ENCODE peak calls at places on chromosomes 3 and 15, in seven cellular contexts. D, O, Q, E, W, T and B are unnamed samples.

GRCh38 chr3:110106805-110107204 is 769.5 kb upstream of the DPPA4 start:
- DNase-seq in D (peak; percentile 66), O (no peak), Q (no peak), E (no peak), W (no peak), T (no peak), B (no peak)

GRCh38 chr3:96538186-96538585 is 276.2 kb upstream of the EPHA6 start:
- DNase-seq in D (no peak), O (no peak), Q (no peak), E (no peak), W (no peak), T (no peak), B (no peak)

GRCh38 chr3:197372076-197372661 is 73.8 kb upstream of the DLG1 start:
- DNase-seq in D (peak; percentile 87), O (no peak), Q (peak; percentile 80), E (no peak), W (peak; percentile 76), T (no peak), B (peak; percentile 98)

GRCh38 chr3:37097776-37098175 is 76.6 kb downstream of the LRRFIP2 start:
- DNase-seq in D (no peak), O (no peak), Q (no peak), E (no peak), W (no peak), T (no peak), B (no peak)

GRCh38 chr15:75677601-75678323 is 30.1 kb downstream of the SNX33 start:
- DNase-seq in D (no peak), O (no peak), Q (no peak), E (peak; percentile 20), W (no peak), T (no peak), B (no peak)

GRCh38 chr3:161305095-161305991 is 66.0 kb downstream of the SPTSSB start:
- DNase-seq in D (peak; percentile 27), O (no peak), Q (no peak), E (no peak), W (peak; percentile 36), T (no peak), B (peak; percentile 46)

GRCh38 chr15:58036579-58036978 is 28.9 kb downstream of the ALDH1A2 start:
- DNase-seq in D (no peak), O (no peak), Q (no peak), E (no peak), W (no peak), T (no peak), B (no peak)

GRCh38 chr15:66718220-66718988 is 16.4 kb downstream of the SMAD6 start:
- DNase-seq in D (no peak), O (no peak), Q (peak; percentile 56), E (no peak), W (no peak), T (no peak), B (no peak)

GRCh38 chr3:37221407-37221806 is 47.0 kb upstream of the LRRFIP2 start:
- DNase-seq in D (peak; percentile 88), O (no peak), Q (peak; percentile 82), E (no peak), W (peak; percentile 56), T (no peak), B (peak; percentile 81)

GRCh38 chr3:24683511-24684384 is 189.1 kb upstream of the THRB start:
- DNase-seq in D (peak; percentile 63), O (no peak), Q (peak; percentile 63), E (peak; percentile 15), W (peak; percentile 83), T (no peak), B (peak; percentile 27)

GRCh38 chr3:179236676-179237301 is 14.1 kb downstream of the KCNMB3 start:
- DNase-seq in D (no peak), O (no peak), Q (no peak), E (no peak), W (peak; percentile 18), T (no peak), B (no peak)

GRCh38 chr3:11060500-11061251 is 68.1 kb downstream of the SLC6A1 start:
- DNase-seq in D (peak; percentile 50), O (peak; percentile 88), Q (peak; percentile 72), E (peak; percentile 78), W (peak; percentile 67), T (peak; percentile 89), B (peak; percentile 57)
- H4K8ac ChIP-seq in D (peak overlapping the region; percentile 34), O (no peak overlapping the region), Q (no peak overlapping the region), E (no peak overlapping the region), W (peak overlapping the region; percentile 55), T (peak overlapping the region; percentile 62), B (no peak overlapping the region)

GRCh38 chr3:191397771-191398170 is 63.2 kb upstream of the PYDC2 start:
- DNase-seq in D (peak; percentile 20), O (no peak), Q (no peak), E (no peak), W (no peak), T (no peak), B (peak; percentile 2)

GRCh38 chr3:191401775-191402357 is 59.1 kb upstream of the PYDC2 start:
- DNase-seq in D (no peak), O (no peak), Q (no peak), E (no peak), W (no peak), T (no peak), B (peak; percentile 13)

DNA sequence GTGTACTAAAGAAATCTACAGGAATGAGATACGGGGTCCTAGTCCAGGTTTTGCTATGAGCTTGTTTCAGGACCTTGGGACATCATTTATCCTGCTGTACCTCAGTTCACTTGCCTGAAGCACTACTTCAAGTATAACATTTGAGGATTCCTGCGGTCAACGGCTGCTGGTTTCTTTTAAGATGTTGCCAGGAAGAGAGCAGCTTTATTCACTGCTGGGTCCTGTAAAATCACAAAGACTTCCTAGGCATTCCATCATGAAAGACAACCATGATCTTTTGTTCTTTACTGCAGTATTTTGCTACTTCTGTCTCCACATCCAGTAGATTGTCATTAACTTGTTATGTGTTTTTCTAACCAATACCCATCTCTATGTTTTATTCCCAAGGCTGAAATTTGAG is 61.0 kb upstream of the PYDC2 start:
- DNase-seq in D (no peak), O (no peak), Q (no peak), E (no peak), W (no peak), T (no peak), B (no peak)
- H3K79me1 ChIP-seq in D (no peaks in the 10 kb centered on the region), O (no peaks in the 10 kb centered on the region), Q (no peaks in the 10 kb centered on the region), E (no peaks in the 10 kb centered on the region), W (no peaks in the 10 kb centered on the region), T (no peaks in the 10 kb centered on the region), B (no peaks in the 10 kb centered on the region)

GRCh38 chr15:100764778-100765457 is 114.7 kb upstream of the ALDH1A3 start:
- DNase-seq in D (peak; percentile 79), O (no peak), Q (no peak), E (no peak), W (peak; percentile 21), T (peak; percentile 44), B (no peak)
- H4K8ac ChIP-seq in D (no peak overlapping the region), O (no peak overlapping the region), Q (no peak overlapping the region), E (no peak overlapping the region), W (peak overlapping the region; percentile 73), T (peak overlapping the region; percentile 39), B (no peak overlapping the region)

GRCh38 chr3:122923611-122924010 is 104.0 kb downstream of the SEMA5B start:
- DNase-seq in D (no peak), O (no peak), Q (no peak), E (no peak), W (no peak), T (no peak), B (no peak)
- H3K79me1 ChIP-seq in D (no peaks in the 10 kb centered on the region), O (no peaks in the 10 kb centered on the region), Q (no peaks in the 10 kb centered on the region), E (no peaks in the 10 kb centered on the region), W (no peaks in the 10 kb centered on the region), T (no peaks in the 10 kb centered on the region), B (no peaks in the 10 kb centered on the region)

GRCh38 chr3:147267431-147267830 is 138.9 kb downstream of the ZIC4 start:
- DNase-seq in D (peak; percentile 48), O (no peak), Q (no peak), E (no peak), W (no peak), T (no peak), B (no peak)

DNA sequence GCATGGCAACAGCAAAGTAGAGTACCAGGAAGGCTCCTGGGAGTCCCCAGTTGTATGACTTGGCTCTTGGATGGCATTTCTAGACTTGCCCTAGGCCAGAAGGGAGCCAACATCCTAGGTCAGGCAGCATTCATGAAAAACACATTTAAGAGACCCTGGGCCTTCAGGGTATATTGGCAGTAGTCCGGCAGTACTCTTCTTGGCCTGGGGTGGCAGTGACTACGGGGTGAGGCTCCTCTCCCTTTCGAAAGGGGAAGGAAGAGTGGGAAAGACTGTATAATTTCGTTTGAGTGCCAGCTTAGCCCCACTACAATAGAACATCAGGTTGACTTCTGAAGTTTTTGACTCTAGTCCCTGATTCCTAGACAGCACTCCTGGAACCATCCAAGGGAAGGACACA is 136.4 kb downstream of the ZIC4 start:
- DNase-seq in D (no peak), O (no peak), Q (peak; percentile 2), E (no peak), W (no peak), T (no peak), B (no peak)
- H4K8ac ChIP-seq in D (no peak overlapping the region), O (no peak overlapping the region), Q (no peak overlapping the region), E (no peak overlapping the region), W (no peak overlapping the region), T (no peak overlapping the region), B (no peak overlapping the region)

GRCh38 chr15:51830279-51830806 is 890 bp downstream of the TMOD3 start:
- DNase-seq in D (peak; percentile 51), O (no peak), Q (peak; percentile 23), E (peak; percentile 23), W (peak; percentile 82), T (no peak), B (no peak)
- H3K79me1 ChIP-seq in D (no peaks in the 10 kb centered on the region), O (peaks cover 3% of the 10 kb centered on the region), Q (peaks cover 2% of the 10 kb centered on the region), E (peaks cover 6% of the 10 kb centered on the region), W (no peaks in the 10 kb centered on the region), T (peaks cover 2% of the 10 kb centered on the region), B (peaks cover 8% of the 10 kb centered on the region)

GRCh38 chr3:288383-288782 is 91.8 kb downstream of the CHL1 start:
- DNase-seq in D (no peak), O (no peak), Q (peak; percentile 75), E (no peak), W (no peak), T (no peak), B (no peak)
- H4K8ac ChIP-seq in D (no peak overlapping the region), O (no peak overlapping the region), Q (no peak overlapping the region), E (no peak overlapping the region), W (no peak overlapping the region), T (no peak overlapping the region), B (no peak overlapping the region)

GRCh38 chr3:190995156-190995555 is 132.7 kb upstream of the GMNC start:
- DNase-seq in D (no peak), O (no peak), Q (no peak), E (no peak), W (no peak), T (no peak), B (no peak)

GRCh38 chr3:190988102-190988501 is 125.6 kb upstream of the GMNC start:
- DNase-seq in D (no peak), O (no peak), Q (no peak), E (no peak), W (no peak), T (no peak), B (no peak)

GRCh38 chr3:190989213-190989612 is 126.7 kb upstream of the GMNC start:
- DNase-seq in D (no peak), O (no peak), Q (no peak), E (no peak), W (no peak), T (no peak), B (no peak)

GRCh38 chr3:190996376-190996775 is 133.9 kb upstream of the GMNC start:
- DNase-seq in D (peak; percentile 1), O (no peak), Q (no peak), E (no peak), W (peak; percentile 17), T (no peak), B (no peak)

DNA sequence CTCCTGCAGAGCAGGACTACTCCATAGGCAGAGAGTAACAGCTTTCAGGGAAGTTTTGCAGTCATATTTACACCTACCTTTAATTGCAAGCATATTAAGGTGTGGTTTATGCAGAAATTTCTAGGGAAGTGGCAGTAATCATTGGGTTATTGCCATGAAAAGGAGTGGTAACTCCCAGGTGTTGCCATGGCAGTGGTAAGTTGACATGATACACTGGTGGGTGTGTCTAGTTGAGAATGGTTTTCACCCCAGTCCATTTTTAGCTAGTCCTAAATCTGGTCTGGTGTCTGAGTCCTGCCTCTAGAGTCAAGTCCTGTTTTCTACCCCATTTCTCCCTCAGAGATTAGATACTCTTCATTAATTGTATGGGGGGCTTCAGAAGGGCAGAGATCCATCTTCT is 128.4 kb upstream of the GMNC start:
- DNase-seq in D (no peak), O (no peak), Q (no peak), E (no peak), W (no peak), T (no peak), B (no peak)
- H3K79me1 ChIP-seq in D (no peaks in the 10 kb centered on the region), O (no peaks in the 10 kb centered on the region), Q (no peaks in the 10 kb centered on the region), E (no peaks in the 10 kb centered on the region), W (no peaks in the 10 kb centered on the region), T (no peaks in the 10 kb centered on the region), B (no peaks in the 10 kb centered on the region)